ENCODE peak calls at places on chromosomes 12 and 14, in eight cellular contexts. D, G, C, M, F, L, Z and A are unnamed samples.
A peak's percentile ranks its signal among the peaks of the same experiment; 100 is the strongest.

GRCh38 chr14:100246809-100247428 is 8.0 kb downstream of the YY1 start:
- DNase-seq in D (peak; percentile 48), G (peak; percentile 74), C (peak; percentile 77), M (peak; percentile 69), F (peak; percentile 80), L (peak; percentile 61), Z (no peak), A (peak; percentile 53)

GRCh38 chr12:14774944-14775651 is 28.2 kb downstream of the WBP11 start:
- DNase-seq in D (no peak), G (peak; percentile 49), C (peak; percentile 62), M (peak; percentile 51), F (peak; percentile 37), L (peak; percentile 82), Z (no peak), A (peak; percentile 49)

GRCh38 chr12:95738024-95738611 is 52.4 kb downstream of the NTN4 start:
- DNase-seq in D (no peak), G (no peak), C (peak; percentile 58), M (no peak), F (no peak), L (no peak), Z (no peak), A (no peak)

GRCh38 chr14:66824251-66824650 is 316.3 kb downstream of the GPHN start:
- DNase-seq in D (no peak), G (no peak), C (no peak), M (no peak), F (no peak), L (no peak), Z (no peak), A (no peak)

GRCh38 chr12:88836156-88836555 is 255.9 kb upstream of the KITLG start:
- DNase-seq in D (no peak), G (no peak), C (no peak), M (no peak), F (peak; percentile 8), L (no peak), Z (no peak), A (no peak)

GRCh38 chr14:69696633-69697557 is 70.0 kb upstream of the SRSF5 start:
- DNase-seq in D (no peak), G (no peak), C (no peak), M (no peak), F (no peak), L (peak; percentile 21), Z (no peak), A (no peak)

GRCh38 chr12:16389594-16389993 is 42.1 kb downstream of the MGST1 start:
- DNase-seq in D (no peak), G (no peak), C (peak; percentile 5), M (no peak), F (peak; percentile 15), L (peak; percentile 85), Z (no peak), A (no peak)

GRCh38 chr14:93962701-93963601 is 13.4 kb downstream of the ASB2 start:
- DNase-seq in D (no peak), G (no peak), C (no peak), M (no peak), F (no peak), L (no peak), Z (peak; percentile 50), A (peak; percentile 90)

GRCh38 chr14:23930742-23931141 is 22.8 kb upstream of the DHRS4 start:
- DNase-seq in D (no peak), G (no peak), C (no peak), M (no peak), F (peak; percentile 7), L (peak; percentile 86), Z (no peak), A (no peak)

GRCh38 chr14:105146976-105147700 is 21.4 kb downstream of the JAG2 start:
- DNase-seq in D (no peak), G (no peak), C (no peak), M (no peak), F (no peak), L (no peak), Z (no peak), A (no peak)

GRCh38 chr12:20248646-20249045 is 119.7 kb upstream of the PDE3A start:
- DNase-seq in D (no peak), G (no peak), C (no peak), M (peak; percentile 17), F (no peak), L (no peak), Z (no peak), A (no peak)

GRCh38 chr14:104262515-104263514 is 124.4 kb downstream of the KIF26A start:
- DNase-seq in D (no peak), G (no peak), C (no peak), M (no peak), F (no peak), L (no peak), Z (no peak), A (no peak)

GRCh38 chr12:53217049-53217929 is 10.2 kb upstream of the ITGB7 start:
- DNase-seq in D (no peak), G (no peak), C (no peak), M (peak; percentile 79), F (peak; percentile 73), L (peak; percentile 86), Z (no peak), A (no peak)

GRCh38 chr12:132329036-132329738 is at the start of gene GALNT9:
- DNase-seq in D (no peak), G (no peak), C (peak; percentile 59), M (peak; percentile 90), F (no peak), L (peak; percentile 53), Z (no peak), A (no peak)

GRCh38 chr14:104299993-104300761 is 161.8 kb downstream of the KIF26A start:
- DNase-seq in D (no peak), G (peak; percentile 68), C (no peak), M (no peak), F (no peak), L (no peak), Z (no peak), A (no peak)

GRCh38 chr12:55940065-55940732 is 9.2 kb downstream of the DGKA start:
- DNase-seq in D (peak; percentile 59), G (peak; percentile 90), C (peak; percentile 91), M (peak; percentile 90), F (peak; percentile 91), L (peak; percentile 89), Z (peak; percentile 87), A (peak; percentile 88)
- H3K4me2 ChIP-seq in D (peak overlapping the region; percentile 64), G (no peak overlapping the region), C (peak overlapping the region; percentile 66), M (peak overlapping the region; percentile 48), F (peak overlapping the region; percentile 73), L (peak overlapping the region; percentile 32), Z (peak overlapping the region; percentile 71), A (peak overlapping the region; percentile 41)

DNA sequence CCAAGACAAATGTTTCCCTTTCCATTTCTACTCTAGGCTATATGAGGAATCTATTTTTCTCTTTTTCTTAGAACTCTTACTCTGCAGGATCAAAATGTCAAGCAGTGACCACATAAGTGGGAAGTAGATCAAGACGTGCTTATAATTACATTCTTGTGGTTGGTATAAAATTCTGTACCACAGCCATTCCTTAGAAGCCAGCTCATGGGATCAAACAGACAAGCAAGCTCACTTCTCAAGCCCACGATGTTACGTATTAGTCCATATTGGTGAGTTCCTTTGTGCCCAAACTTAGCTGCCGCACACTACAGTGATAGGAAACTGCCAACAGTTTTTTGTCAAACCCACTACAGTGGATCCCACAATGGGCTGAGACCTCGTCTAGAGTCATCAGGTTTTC is 53.4 kb downstream of the IFNG start:
- DNase-seq in D (peak; percentile 6), G (no peak), C (no peak), M (no peak), F (peak; percentile 4), L (peak; percentile 33), Z (no peak), A (no peak)
- TF ChIP-seq EZH2phosphoT487 in D (no peak), G (no peak), C (no peak), M (no peak), F (no peak), L (no peak), Z (no peak), A (no peak)

GRCh38 chr12:34386016-34386415 is 363.7 kb downstream of the ALG10 start:
- DNase-seq in D (no peak), G (no peak), C (no peak), M (no peak), F (no peak), L (no peak), Z (no peak), A (no peak)
- H3K9me3 ChIP-seq in D (no peaks in the 10 kb centered on the region), G (no peaks in the 10 kb centered on the region), C (no peaks in the 10 kb centered on the region), M (peaks cover 4% of the 10 kb centered on the region), F (no peaks in the 10 kb centered on the region), L (no peaks in the 10 kb centered on the region), Z (no peaks in the 10 kb centered on the region), A (peaks cover 6% of the 10 kb centered on the region)

DNA sequence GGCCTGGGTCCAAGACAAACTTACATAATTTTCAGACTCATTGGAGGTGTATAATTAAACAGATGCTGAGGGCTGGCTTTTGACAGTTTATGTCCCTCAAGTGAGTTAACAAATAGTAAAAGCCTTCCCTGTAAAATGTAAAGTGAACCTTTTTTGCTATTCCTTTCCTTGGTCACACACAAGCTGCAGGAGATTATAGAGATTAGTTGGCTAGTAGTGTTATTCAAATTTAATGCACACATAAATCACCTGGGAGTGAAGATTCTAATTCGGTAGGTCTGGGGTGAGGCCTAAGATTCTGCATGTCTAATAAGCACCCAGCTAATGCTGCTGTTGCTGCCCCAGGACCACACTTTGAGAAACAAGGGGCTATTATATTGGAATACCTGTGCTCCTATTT is 206.2 kb upstream of the SSTR1 start:
- DNase-seq in D (no peak), G (no peak), C (no peak), M (no peak), F (no peak), L (no peak), Z (no peak), A (no peak)
- H3K4me2 ChIP-seq in D (no peak overlapping the region), G (no peak overlapping the region), C (no peak overlapping the region), M (no peak overlapping the region), F (no peak overlapping the region), L (no peak overlapping the region), Z (no peak overlapping the region), A (no peak overlapping the region)

GRCh38 chr14:91232631-91233030 is 11.9 kb downstream of the GPR68 start:
- DNase-seq in D (no peak), G (no peak), C (no peak), M (no peak), F (no peak), L (no peak), Z (no peak), A (no peak)

GRCh38 chr14:91230363-91231035 is 14.0 kb downstream of the GPR68 start:
- DNase-seq in D (no peak), G (no peak), C (no peak), M (no peak), F (peak; percentile 42), L (peak; percentile 72), Z (no peak), A (no peak)

GRCh38 chr14:91229743-91230200 is 14.7 kb downstream of the GPR68 start:
- DNase-seq in D (no peak), G (no peak), C (no peak), M (no peak), F (peak; percentile 82), L (peak; percentile 66), Z (peak; percentile 78), A (peak; percentile 86)

GRCh38 chr14:91232052-91232451 is 12.5 kb downstream of the GPR68 start:
- DNase-seq in D (no peak), G (no peak), C (no peak), M (no peak), F (no peak), L (no peak), Z (no peak), A (no peak)

DNA sequence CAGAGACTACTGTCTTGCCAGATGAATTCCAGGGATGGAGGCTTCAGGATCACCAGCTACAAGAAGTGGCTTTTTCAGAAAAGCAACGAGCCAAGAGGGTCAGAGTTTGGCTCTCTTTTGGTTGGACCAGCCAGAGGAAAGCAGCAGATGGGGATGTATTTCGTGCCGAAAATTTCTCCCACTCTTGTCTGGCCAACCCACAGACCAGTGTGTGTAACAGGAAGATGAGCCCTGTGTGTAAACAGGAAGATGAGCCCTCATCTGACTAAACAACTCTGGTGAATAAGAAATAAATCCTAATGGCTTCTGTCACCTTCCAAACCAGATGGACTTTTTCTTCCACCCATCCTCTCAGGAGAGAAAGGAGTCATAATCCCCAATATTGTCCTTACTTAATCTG is 13.1 kb downstream of the GPR68 start:
- DNase-seq in D (no peak), G (no peak), C (no peak), M (no peak), F (no peak), L (peak; percentile 77), Z (no peak), A (no peak)
- TF ChIP-seq EZH2phosphoT487 in D (no peak), G (no peak), C (no peak), M (no peak), F (no peak), L (no peak), Z (no peak), A (no peak)